ENCODE peak calls at places on chromosomes 12 and 14, in seven cellular contexts. T is SK-N-SH, F is HepG2, E is HCT116, Y is GM23338, Q is K562, R is HL-60. X is an unnamed sample.

GRCh38 chr12:22234561-22234960 is 99.9 kb downstream of the ST8SIA1 start:
- DNase-seq in T (no peak), F (no peak), E (no peak), Y (no peak), Q (no peak), R (no peak), X (no peak)

GRCh38 chr14:71651228-71651627 is 281.0 kb upstream of the RGS6 start:
- DNase-seq in T (no peak), F (no peak), E (no peak), Y (no peak), Q (no peak), R (no peak), X (no peak)

GRCh38 chr14:71166434-71166833 is 259.2 kb downstream of the PCNX1 start:
- DNase-seq in T (peak; percentile 70), F (peak; percentile 57), E (peak; percentile 8), Y (peak; percentile 86), Q (peak; percentile 29), R (no peak), X (no peak)

GRCh38 chr12:26496170-26496569 is 300.8 kb downstream of the SSPN start:
- DNase-seq in T (no peak), F (no peak), E (no peak), Y (no peak), Q (no peak), R (peak; percentile 18), X (no peak)

GRCh38 chr14:34175574-34175973 is 224.7 kb upstream of the EGLN3 start:
- DNase-seq in T (no peak), F (no peak), E (no peak), Y (no peak), Q (no peak), R (no peak), X (no peak)

GRCh38 chr12:85280138-85280983 is at the start of gene ALX1:
- DNase-seq in T (peak; percentile 75), F (no peak), E (no peak), Y (peak; percentile 91), Q (no peak), R (no peak), X (no peak)

GRCh38 chr14:92516966-92517350 is 3.4 kb downstream of the RIN3 start:
- DNase-seq in T (no peak), F (no peak), E (no peak), Y (no peak), Q (no peak), R (no peak), X (no peak)

GRCh38 chr14:50941151-50941550 is 3.1 kb downstream of the PYGL start:
- DNase-seq in T (no peak), F (no peak), E (no peak), Y (no peak), Q (no peak), R (no peak), X (no peak)

GRCh38 chr12:26701604-26702215 is 131.3 kb downstream of the ITPR2 start:
- DNase-seq in T (peak; percentile 19), F (peak; percentile 23), E (peak; percentile 28), Y (peak; percentile 74), Q (peak; percentile 52), R (peak; percentile 12), X (no peak)

GRCh38 chr14:96053600-96054381 is 14.6 kb downstream of the C14orf132 start:
- DNase-seq in T (peak; percentile 47), F (no peak), E (no peak), Y (no peak), Q (no peak), R (no peak), X (no peak)

GRCh38 chr12:10175849-10176641 is 2.8 kb upstream of the TMEM52B start:
- DNase-seq in T (no peak), F (no peak), E (no peak), Y (no peak), Q (no peak), R (no peak), X (no peak)

GRCh38 chr14:92960706-92961566 is 38.0 kb downstream of the CHGA start:
- DNase-seq in T (no peak), F (no peak), E (peak; percentile 32), Y (no peak), Q (no peak), R (no peak), X (no peak)

GRCh38 chr12:124568431-124569374 is 1.3 kb upstream of the NCOR2 start:
- DNase-seq in T (peak; percentile 78), F (no peak), E (no peak), Y (peak; percentile 71), Q (peak; percentile 52), R (peak; percentile 88), X (no peak)

GRCh38 chr14:103693514-103693913 is 21.7 kb downstream of the XRCC3 start:
- DNase-seq in T (no peak), F (no peak), E (no peak), Y (no peak), Q (no peak), R (no peak), X (no peak)

GRCh38 chr14:75820761-75821160 is 159.7 kb downstream of the TTLL5 start:
- DNase-seq in T (no peak), F (no peak), E (no peak), Y (no peak), Q (no peak), R (no peak), X (no peak)

GRCh38 chr14:75823334-75823733 is 158.5 kb downstream of the TGFB3 start:
- DNase-seq in T (no peak), F (no peak), E (no peak), Y (no peak), Q (no peak), R (no peak), X (no peak)

GRCh38 chr14:75824328-75824727 is 157.5 kb downstream of the TGFB3 start:
- DNase-seq in T (no peak), F (no peak), E (no peak), Y (no peak), Q (no peak), R (no peak), X (no peak)

GRCh38 chr14:75822522-75823288 is 159.1 kb downstream of the TGFB3 start:
- DNase-seq in T (no peak), F (no peak), E (peak; percentile 67), Y (no peak), Q (no peak), R (no peak), X (no peak)

GRCh38 chr14:75821828-75822521 is 159.8 kb downstream of the TGFB3 start:
- DNase-seq in T (no peak), F (no peak), E (peak; percentile 54), Y (no peak), Q (no peak), R (no peak), X (no peak)
- TF ChIP-seq REST in T (no peak), F (no peak), E (no peak), Y (no peak), Q (no peak), R (no peak), X (no peak)

GRCh38 chr12:76041406-76041805 is 9.8 kb upstream of the PHLDA1 start:
- DNase-seq in T (no peak), F (no peak), E (no peak), Y (no peak), Q (no peak), R (no peak), X (no peak)
- TF ChIP-seq POLR2AphosphoS5 in T (no peak), F (no peak), E (peak; percentile 13), Y (no peak), Q (no peak), R (no peak), X (no peak)

DNA sequence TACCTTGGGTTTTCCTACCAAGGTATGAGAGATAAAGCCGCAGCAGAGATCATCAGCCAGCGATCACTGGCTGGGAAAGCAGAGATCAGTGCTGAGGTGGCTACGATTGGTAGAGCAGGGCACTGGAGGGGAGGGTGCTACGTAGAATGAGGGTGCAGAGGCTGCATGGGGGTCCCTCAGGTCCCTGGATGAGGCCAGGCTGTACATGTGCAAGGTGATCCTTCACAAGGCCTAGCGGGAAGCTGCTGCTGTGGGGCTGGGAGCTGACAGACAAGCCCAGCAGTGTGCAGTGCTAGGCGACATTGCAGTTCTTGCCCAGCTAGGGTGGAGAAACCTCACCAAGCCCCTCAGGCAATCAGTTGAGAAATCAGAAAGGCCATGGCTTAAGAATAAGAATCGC is 37.1 kb upstream of the GPR132 start:
- DNase-seq in T (no peak), F (no peak), E (no peak), Y (no peak), Q (no peak), R (no peak), X (no peak)
- TF ChIP-seq REST in T (no peak), F (no peak), E (no peak), Y (no peak), Q (no peak), R (no peak), X (no peak)

DNA sequence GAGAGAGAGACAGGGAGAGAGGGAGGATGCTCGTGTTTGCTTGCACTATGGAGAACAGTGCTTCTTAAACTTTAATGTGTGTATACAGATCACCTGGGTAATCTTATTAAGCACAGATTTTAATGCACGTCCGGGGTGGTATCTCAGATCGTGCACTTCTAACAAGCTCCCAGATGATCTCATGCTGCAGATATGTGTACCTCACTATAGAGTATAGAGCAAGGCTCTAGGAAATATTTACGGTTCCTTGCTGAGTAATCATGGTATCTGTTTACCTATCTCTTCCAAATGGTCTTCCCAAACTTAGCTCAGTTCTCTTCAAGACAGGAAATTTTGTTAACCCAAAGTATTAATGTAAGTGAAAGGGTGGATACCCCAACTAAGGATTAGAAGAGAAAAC is 502.3 kb downstream of the DIO2 start:
- DNase-seq in T (no peak), F (no peak), E (no peak), Y (no peak), Q (no peak), R (no peak), X (no peak)
- TF ChIP-seq POLR2AphosphoS5 in T (no peak), F (no peak), E (no peak), Y (no peak), Q (no peak), R (no peak), X (no peak)

DNA sequence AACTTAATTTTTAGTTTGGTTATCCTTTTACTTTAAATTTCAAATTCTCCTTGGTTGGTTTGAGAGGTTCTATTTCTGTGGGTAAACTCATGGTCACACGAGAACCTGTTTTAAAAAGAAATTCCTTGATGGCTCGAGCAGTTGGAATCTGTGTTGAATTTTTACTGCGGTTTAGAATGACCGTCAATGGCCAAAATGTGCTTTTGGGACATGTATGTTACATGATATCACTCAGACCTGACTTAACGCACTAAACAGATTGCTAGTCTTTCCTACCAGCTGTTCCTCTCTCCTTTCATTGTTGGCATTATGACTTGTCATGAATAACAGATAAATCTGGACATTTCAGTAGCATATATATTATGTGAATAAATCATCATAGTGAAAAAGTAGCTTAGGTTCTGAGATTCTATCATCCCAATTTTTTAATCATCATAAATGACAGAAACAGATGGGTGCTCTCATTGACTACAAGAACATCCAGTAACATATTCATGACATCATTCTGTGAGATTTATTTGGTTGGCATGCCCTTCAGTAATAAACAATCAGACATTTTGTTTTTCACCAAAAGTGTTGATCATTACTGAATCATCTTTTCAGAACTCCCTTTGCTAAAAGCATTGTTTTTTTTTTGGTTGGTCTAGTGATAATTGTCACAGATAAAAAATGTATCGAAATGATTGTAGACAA is 57.9 kb upstream of the NAV3 start:
- DNase-seq in T (no peak), F (no peak), E (no peak), Y (no peak), Q (no peak), R (no peak), X (no peak)
- TF ChIP-seq REST in T (no peak), F (no peak), E (no peak), Y (no peak), Q (no peak), R (no peak), X (no peak)

GRCh38 chr12:31728917-31729640 is at the start of gene AMN1:
- DNase-seq in T (peak; percentile 96), F (peak; percentile 98), E (peak; percentile 96), Y (peak; percentile 100), Q (peak; percentile 100), R (peak; percentile 99), X (peak; percentile 100)
- TF ChIP-seq POLR2AphosphoS5 in T (peak; percentile 58), F (peak; percentile 81), E (peak; percentile 64), Y (peak; percentile 73), Q (peak; percentile 93), R (peak; percentile 85), X (peak; percentile 70)

X was measured in Panc1.